ENCODE peak calls at places on chromosome 22, in seven cellular contexts. I is omental fat pad; D is cardiac septum; C is pancreas; B is NCI-H1417; X is NCI-H1694 treated with DMSO at 0.1 percent for 48 hours; Q is activated CD4-positive, alpha-beta T cell treated with anti-CD3 and anti-CD28 coated beads for 36 hours. P is an unnamed sample.

GRCh38 chr22:44413211-44413610 is 84.8 kb downstream of the RTL6 start:
- DNase-seq in I (no peak), D (peak), C (no peak), B (no peak), X (no peak), Q (no peak), P (no peak)

GRCh38 chr22:25840162-25840561 is 98.2 kb downstream of the MYO18B start:
- DNase-seq in I (no peak), D (no peak), C (no peak), B (no peak), X (no peak), Q (no peak), P (no peak)

GRCh38 chr22:35480143-35480542 is 60.5 kb upstream of the RASD2 start:
- DNase-seq in I (no peak), D (no peak), C (peak), B (no peak), X (no peak), Q (no peak), P (peak)

GRCh38 chr22:31160328-31160978 is 471 bp downstream of the RNF185 start:
- DNase-seq in I (no peak), D (no peak), C (no peak), B (peak), X (no peak), Q (peak), P (peak)

GRCh38 chr22:37778370-37779009 is 29.2 kb upstream of the GCAT start:
- DNase-seq in I (no peak), D (no peak), C (no peak), B (no peak), X (no peak), Q (no peak), P (no peak)

GRCh38 chr22:43152355-43153071 is 1.2 kb downstream of the TSPO start:
- DNase-seq in I (peak), D (peak), C (peak), B (peak), X (peak), Q (peak), P (peak)

GRCh38 chr22:19879248-19879575 is 24.5 kb upstream of the GNB1L start:
- DNase-seq in I (no peak), D (peak), C (peak), B (no peak), X (no peak), Q (no peak), P (no peak)

GRCh38 chr22:20550851-20551744 is 43.7 kb downstream of the MED15 start:
- DNase-seq in I (no peak), D (peak), C (no peak), B (no peak), X (no peak), Q (peak), P (peak)

GRCh38 chr22:19942886-19943664 is 1.5 kb upstream of the TXNRD2 start:
- DNase-seq in I (no peak), D (no peak), C (peak), B (no peak), X (peak), Q (no peak), P (peak)

GRCh38 chr22:42763965-42764480 is 43.4 kb upstream of the A4GALT start:
- DNase-seq in I (no peak), D (no peak), C (no peak), B (no peak), X (no peak), Q (no peak), P (no peak)

GRCh38 chr22:44885806-44886360 is 123.9 kb downstream of the PHF21B start:
- DNase-seq in I (no peak), D (no peak), C (peak), B (no peak), X (no peak), Q (no peak), P (no peak)

GRCh38 chr22:19998232-19998951 is 18.2 kb downstream of the ARVCF start:
- DNase-seq in I (no peak), D (no peak), C (peak), B (peak), X (no peak), Q (no peak), P (no peak)

GRCh38 chr22:24284747-24285203 is 14.1 kb downstream of the SPECC1L start:
- DNase-seq in I (no peak), D (no peak), C (no peak), B (no peak), X (no peak), Q (peak), P (peak)

GRCh38 chr22:42190274-42190673 is 59.7 kb upstream of the CYP2D6 start:
- DNase-seq in I (no peak), D (no peak), C (no peak), B (no peak), X (no peak), Q (no peak), P (peak)

GRCh38 chr22:43377486-43377995 is 34.3 kb upstream of the MPPED1 start:
- DNase-seq in I (no peak), D (peak), C (no peak), B (no peak), X (no peak), Q (no peak), P (peak)

GRCh38 chr22:49543876-49544275 is 283.8 kb downstream of the BRD1 start:
- DNase-seq in I (no peak), D (no peak), C (peak), B (no peak), X (no peak), Q (no peak), P (no peak)

GRCh38 chr22:32097018-32097417 is 54.0 kb downstream of the SLC5A1 start:
- DNase-seq in I (no peak), D (no peak), C (no peak), B (no peak), X (no peak), Q (no peak), P (no peak)

GRCh38 chr22:47601666-47602065 is 839.2 kb downstream of the TBC1D22A start:
- DNase-seq in I (no peak), D (peak), C (no peak), B (no peak), X (no peak), Q (no peak), P (no peak)

GRCh38 chr22:45242778-45243191 is 2.1 kb upstream of the KIAA0930 start:
- DNase-seq in I (no peak), D (no peak), C (peak), B (peak), X (no peak), Q (peak), P (no peak)

GRCh38 chr22:20243545-20244249 is 24.4 kb downstream of the RTN4R start:
- DNase-seq in I (no peak), D (peak), C (no peak), B (peak), X (peak), Q (peak), P (peak)

GRCh38 chr22:20577549-20577975 is 70.2 kb downstream of the MED15 start:
- DNase-seq in I (no peak), D (no peak), C (no peak), B (no peak), X (no peak), Q (no peak), P (no peak)

GRCh38 chr22:43066844-43067385 is 22.3 kb downstream of the TTLL1 start:
- DNase-seq in I (no peak), D (no peak), C (no peak), B (no peak), X (no peak), Q (no peak), P (peak)

GRCh38 chr22:38494498-38494897 is 11.6 kb downstream of the DDX17 start:
- DNase-seq in I (no peak), D (no peak), C (no peak), B (no peak), X (no peak), Q (no peak), P (peak)

P was measured in astrocyte.